ENCODE peak calls at places on chromosomes 2 and 18, in eight cellular contexts. One of them, this sample, is unnamed.

GRCh38 chr18:58288922-58289797 is 245.1 kb downstream of the NEDD4L start:
- DNase-seq in MCF 10A: peak
- DNase-seq in HFF-Myc: peak
- DNase-seq in A549: no peak
- DNase-seq in RWPE1: peak
- DNase-seq in brain microvascular endothelial cell: peak
- DNase-seq in neural progenitor cell: peak
- DNase-seq in body of pancreas: no peak
- DNase-seq in this sample: no peak

GRCh38 chr2:235968616-235969324 is 199.4 kb downstream of the GBX2 start:
- DNase-seq in MCF 10A: no peak
- DNase-seq in HFF-Myc: no peak
- DNase-seq in A549: no peak
- DNase-seq in RWPE1: no peak
- DNase-seq in brain microvascular endothelial cell: no peak
- DNase-seq in neural progenitor cell: no peak
- DNase-seq in body of pancreas: no peak
- DNase-seq in this sample: no peak

GRCh38 chr18:74804677-74805076 is 207.0 kb downstream of the ZNF407 start:
- DNase-seq in MCF 10A: no peak
- DNase-seq in HFF-Myc: no peak
- DNase-seq in A549: no peak
- DNase-seq in RWPE1: no peak
- DNase-seq in brain microvascular endothelial cell: no peak
- DNase-seq in neural progenitor cell: no peak
- DNase-seq in body of pancreas: no peak
- DNase-seq in this sample: no peak

GRCh38 chr18:25093131-25093530 is 258.8 kb downstream of the ZNF521 start:
- DNase-seq in MCF 10A: no peak
- DNase-seq in HFF-Myc: no peak
- DNase-seq in A549: no peak
- DNase-seq in RWPE1: no peak
- DNase-seq in brain microvascular endothelial cell: no peak
- DNase-seq in neural progenitor cell: no peak
- DNase-seq in body of pancreas: no peak
- DNase-seq in this sample: no peak

GRCh38 chr2:183371545-183371944 is 247.3 kb downstream of the NUP35 start:
- DNase-seq in MCF 10A: peak
- DNase-seq in HFF-Myc: no peak
- DNase-seq in A549: no peak
- DNase-seq in RWPE1: no peak
- DNase-seq in brain microvascular endothelial cell: peak
- DNase-seq in neural progenitor cell: no peak
- DNase-seq in body of pancreas: no peak
- DNase-seq in this sample: no peak

GRCh38 chr2:240424341-240425235 is 10.9 kb upstream of the GPC1 start:
- DNase-seq in MCF 10A: no peak
- DNase-seq in HFF-Myc: no peak
- DNase-seq in A549: no peak
- DNase-seq in RWPE1: no peak
- DNase-seq in brain microvascular endothelial cell: no peak
- DNase-seq in neural progenitor cell: no peak
- DNase-seq in body of pancreas: peak
- DNase-seq in this sample: no peak

GRCh38 chr2:44348385-44348784 is 12.9 kb downstream of the PREPL start:
- DNase-seq in MCF 10A: no peak
- DNase-seq in HFF-Myc: no peak
- DNase-seq in A549: no peak
- DNase-seq in RWPE1: no peak
- DNase-seq in brain microvascular endothelial cell: peak
- DNase-seq in neural progenitor cell: no peak
- DNase-seq in body of pancreas: no peak
- DNase-seq in this sample: no peak

GRCh38 chr18:31657823-31658669 is 26.3 kb downstream of the B4GALT6 start:
- DNase-seq in MCF 10A: no peak
- DNase-seq in HFF-Myc: no peak
- DNase-seq in A549: no peak
- DNase-seq in RWPE1: no peak
- DNase-seq in brain microvascular endothelial cell: peak
- DNase-seq in neural progenitor cell: no peak
- DNase-seq in body of pancreas: no peak
- DNase-seq in this sample: no peak

GRCh38 chr2:146004470-146004869 is 1484.6 kb upstream of the ZEB2 start:
- DNase-seq in MCF 10A: peak
- DNase-seq in HFF-Myc: peak
- DNase-seq in A549: no peak
- DNase-seq in RWPE1: peak
- DNase-seq in brain microvascular endothelial cell: peak
- DNase-seq in neural progenitor cell: no peak
- DNase-seq in body of pancreas: no peak
- DNase-seq in this sample: no peak

GRCh38 chr18:63928331-63928730 is 20.6 kb downstream of the SERPINB10 start:
- DNase-seq in MCF 10A: no peak
- DNase-seq in HFF-Myc: no peak
- DNase-seq in A549: no peak
- DNase-seq in RWPE1: no peak
- DNase-seq in brain microvascular endothelial cell: no peak
- DNase-seq in neural progenitor cell: no peak
- DNase-seq in body of pancreas: no peak
- DNase-seq in this sample: no peak

GRCh38 chr2:212842544-212843185 is 304.1 kb upstream of the ERBB4 start:
- DNase-seq in MCF 10A: peak
- DNase-seq in HFF-Myc: no peak
- DNase-seq in A549: no peak
- DNase-seq in RWPE1: peak
- DNase-seq in brain microvascular endothelial cell: peak
- DNase-seq in neural progenitor cell: no peak
- DNase-seq in body of pancreas: no peak
- DNase-seq in this sample: no peak

GRCh38 chr2:196233808-196234501 is 62.6 kb upstream of the STK17B start:
- DNase-seq in MCF 10A: peak
- DNase-seq in HFF-Myc: no peak
- DNase-seq in A549: no peak
- DNase-seq in RWPE1: no peak
- DNase-seq in brain microvascular endothelial cell: no peak
- DNase-seq in neural progenitor cell: no peak
- DNase-seq in body of pancreas: no peak
- DNase-seq in this sample: no peak

GRCh38 chr2:33723322-33723721 is 124.2 kb upstream of the FAM98A start:
- DNase-seq in MCF 10A: no peak
- DNase-seq in HFF-Myc: no peak
- DNase-seq in A549: no peak
- DNase-seq in RWPE1: no peak
- DNase-seq in brain microvascular endothelial cell: no peak
- DNase-seq in neural progenitor cell: no peak
- DNase-seq in body of pancreas: no peak
- DNase-seq in this sample: no peak

GRCh38 chr18:26071725-26072124 is 18.7 kb downstream of the SS18 start:
- DNase-seq in MCF 10A: no peak
- DNase-seq in HFF-Myc: no peak
- DNase-seq in A549: no peak
- DNase-seq in RWPE1: no peak
- DNase-seq in brain microvascular endothelial cell: peak
- DNase-seq in neural progenitor cell: no peak
- DNase-seq in body of pancreas: no peak
- DNase-seq in this sample: no peak

GRCh38 chr2:43462866-43463641 is 132.8 kb downstream of the THADA start:
- DNase-seq in MCF 10A: no peak
- DNase-seq in HFF-Myc: no peak
- DNase-seq in A549: no peak
- DNase-seq in RWPE1: no peak
- DNase-seq in brain microvascular endothelial cell: no peak
- DNase-seq in neural progenitor cell: no peak
- DNase-seq in body of pancreas: no peak
- DNase-seq in this sample: no peak

GRCh38 chr2:180128861-180129260 is 121.8 kb upstream of the CWC22 start:
- DNase-seq in MCF 10A: no peak
- DNase-seq in HFF-Myc: no peak
- DNase-seq in A549: no peak
- DNase-seq in RWPE1: no peak
- DNase-seq in brain microvascular endothelial cell: no peak
- DNase-seq in neural progenitor cell: no peak
- DNase-seq in body of pancreas: no peak
- DNase-seq in this sample: no peak

GRCh38 chr18:45637546-45638327 is 22.5 kb downstream of the SLC14A2 start:
- DNase-seq in MCF 10A: no peak
- DNase-seq in HFF-Myc: no peak
- DNase-seq in A549: no peak
- DNase-seq in RWPE1: no peak
- DNase-seq in brain microvascular endothelial cell: no peak
- DNase-seq in neural progenitor cell: no peak
- DNase-seq in body of pancreas: no peak
- DNase-seq in this sample: no peak

GRCh38 chr18:42183746-42184145 is 228.7 kb downstream of the PIK3C3 start:
- DNase-seq in MCF 10A: peak
- DNase-seq in HFF-Myc: peak
- DNase-seq in A549: peak
- DNase-seq in RWPE1: peak
- DNase-seq in brain microvascular endothelial cell: peak
- DNase-seq in neural progenitor cell: no peak
- DNase-seq in body of pancreas: no peak
- DNase-seq in this sample: no peak

GRCh38 chr2:227154976-227155375 is 9.0 kb downstream of the COL4A4 start:
- DNase-seq in MCF 10A: no peak
- DNase-seq in HFF-Myc: no peak
- DNase-seq in A549: no peak
- DNase-seq in RWPE1: no peak
- DNase-seq in brain microvascular endothelial cell: peak
- DNase-seq in neural progenitor cell: no peak
- DNase-seq in body of pancreas: peak
- DNase-seq in this sample: no peak

GRCh38 chr18:11976882-11977281 is 4.4 kb upstream of the IMPA2 start:
- DNase-seq in MCF 10A: no peak
- DNase-seq in HFF-Myc: no peak
- DNase-seq in A549: no peak
- DNase-seq in RWPE1: no peak
- DNase-seq in brain microvascular endothelial cell: peak
- DNase-seq in neural progenitor cell: no peak
- DNase-seq in body of pancreas: no peak
- DNase-seq in this sample: no peak

GRCh38 chr2:20190862-20191713 is 33.8 kb downstream of the SDC1 start:
- DNase-seq in MCF 10A: peak
- DNase-seq in HFF-Myc: no peak
- DNase-seq in A549: peak
- DNase-seq in RWPE1: no peak
- DNase-seq in brain microvascular endothelial cell: no peak
- DNase-seq in neural progenitor cell: peak
- DNase-seq in body of pancreas: peak
- DNase-seq in this sample: no peak
- TF ChIP-seq CTCF in MCF 10A: peak
- TF ChIP-seq CTCF in HFF-Myc: peak
- TF ChIP-seq CTCF in A549: peak
- TF ChIP-seq CTCF in RWPE1: no peak
- TF ChIP-seq CTCF in brain microvascular endothelial cell: no peak
- TF ChIP-seq CTCF in neural progenitor cell: peak
- TF ChIP-seq CTCF in body of pancreas: no peak
- TF ChIP-seq CTCF in this sample: peak

DNA sequence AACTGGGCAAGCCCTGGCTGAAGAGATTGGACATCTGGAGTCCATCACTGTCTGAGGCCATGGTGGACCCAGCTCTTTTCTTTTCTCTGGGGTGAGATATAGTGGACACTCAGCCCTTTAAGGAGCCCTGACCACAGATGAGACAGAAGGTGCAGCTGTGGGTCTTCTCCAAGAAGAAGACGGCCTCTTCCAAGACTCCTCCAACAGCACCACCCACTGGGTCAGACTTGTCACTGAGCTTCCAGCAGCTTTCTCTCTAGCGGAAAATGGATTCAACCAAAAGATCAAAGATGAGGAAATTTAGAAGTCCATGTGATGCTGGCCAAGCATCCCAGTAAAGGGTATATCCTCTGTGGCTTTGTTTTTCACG is 27.3 kb downstream of the TWIST2 start:
- DNase-seq in MCF 10A: no peak
- DNase-seq in HFF-Myc: no peak
- DNase-seq in A549: no peak
- DNase-seq in RWPE1: no peak
- DNase-seq in brain microvascular endothelial cell: no peak
- DNase-seq in neural progenitor cell: no peak
- DNase-seq in body of pancreas: no peak
- DNase-seq in this sample: no peak
- TF ChIP-seq CTCF in MCF 10A: peak
- TF ChIP-seq CTCF in HFF-Myc: no peak
- TF ChIP-seq CTCF in A549: no peak
- TF ChIP-seq CTCF in RWPE1: no peak
- TF ChIP-seq CTCF in brain microvascular endothelial cell: peak
- TF ChIP-seq CTCF in neural progenitor cell: peak
- TF ChIP-seq CTCF in body of pancreas: no peak
- TF ChIP-seq CTCF in this sample: peak

GRCh38 chr2:15630958-15631719 is 39.5 kb downstream of the DDX1 start:
- DNase-seq in MCF 10A: no peak
- DNase-seq in HFF-Myc: no peak
- DNase-seq in A549: no peak
- DNase-seq in RWPE1: no peak
- DNase-seq in brain microvascular endothelial cell: no peak
- DNase-seq in neural progenitor cell: no peak
- DNase-seq in body of pancreas: no peak
- DNase-seq in this sample: no peak
- TF ChIP-seq CTCF in MCF 10A: no peak
- TF ChIP-seq CTCF in HFF-Myc: no peak
- TF ChIP-seq CTCF in A549: no peak
- TF ChIP-seq CTCF in RWPE1: no peak
- TF ChIP-seq CTCF in brain microvascular endothelial cell: no peak
- TF ChIP-seq CTCF in neural progenitor cell: no peak
- TF ChIP-seq CTCF in body of pancreas: no peak
- TF ChIP-seq CTCF in this sample: no peak

GRCh38 chr2:95234806-95235205 is 27.5 kb downstream of the ZNF892 start:
- DNase-seq in MCF 10A: no peak
- DNase-seq in HFF-Myc: no peak
- DNase-seq in A549: no peak
- DNase-seq in RWPE1: no peak
- DNase-seq in brain microvascular endothelial cell: no peak
- DNase-seq in neural progenitor cell: no peak
- DNase-seq in body of pancreas: no peak
- DNase-seq in this sample: no peak

GRCh38 chr2:95234286-95234785 is 27.0 kb downstream of the ZNF892 start:
- DNase-seq in MCF 10A: no peak
- DNase-seq in HFF-Myc: no peak
- DNase-seq in A549: no peak
- DNase-seq in RWPE1: no peak
- DNase-seq in brain microvascular endothelial cell: no peak
- DNase-seq in neural progenitor cell: no peak
- DNase-seq in body of pancreas: no peak
- DNase-seq in this sample: no peak

GRCh38 chr2:95232232-95232631 is 24.9 kb downstream of the ZNF892 start:
- DNase-seq in MCF 10A: no peak
- DNase-seq in HFF-Myc: no peak
- DNase-seq in A549: no peak
- DNase-seq in RWPE1: no peak
- DNase-seq in brain microvascular endothelial cell: no peak
- DNase-seq in neural progenitor cell: no peak
- DNase-seq in body of pancreas: no peak
- DNase-seq in this sample: no peak

DNA sequence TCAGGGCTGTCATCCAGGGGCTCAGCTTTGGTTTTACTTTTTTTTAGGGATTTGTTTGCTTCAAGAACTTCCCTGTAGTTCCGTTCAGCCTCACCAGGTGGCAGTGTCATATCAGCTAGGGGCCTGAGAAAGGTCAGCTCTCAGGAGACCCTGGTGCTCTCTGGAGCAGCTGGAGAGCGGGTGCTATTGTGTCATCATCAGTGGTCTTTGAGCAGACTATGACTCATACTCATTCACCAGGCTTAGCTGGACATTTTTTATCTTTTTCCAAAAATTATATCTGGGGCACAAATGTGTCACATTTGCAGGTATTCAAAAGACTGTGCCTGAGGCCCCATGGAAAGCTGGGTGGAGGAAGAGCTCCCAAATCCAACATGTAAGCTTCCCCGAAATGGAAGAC is 24.4 kb downstream of the ZNF892 start:
- DNase-seq in MCF 10A: peak
- DNase-seq in HFF-Myc: peak
- DNase-seq in A549: peak
- DNase-seq in RWPE1: peak
- DNase-seq in brain microvascular endothelial cell: peak
- DNase-seq in neural progenitor cell: peak
- DNase-seq in body of pancreas: peak
- DNase-seq in this sample: no peak
- TF ChIP-seq CTCF in MCF 10A: peak
- TF ChIP-seq CTCF in HFF-Myc: peak
- TF ChIP-seq CTCF in A549: peak
- TF ChIP-seq CTCF in RWPE1: peak
- TF ChIP-seq CTCF in brain microvascular endothelial cell: peak
- TF ChIP-seq CTCF in neural progenitor cell: peak
- TF ChIP-seq CTCF in body of pancreas: peak
- TF ChIP-seq CTCF in this sample: peak

This sample was measured in chondrocyte.